ENCODE peak calls at places on chromosomes 7 and 10, in ten cellular contexts. One of them, this sample, is unnamed.

GRCh38 chr7:151850484-151851159 is 26.3 kb downstream of the PRKAG2 start:
- DNase-seq in HL-60: peak; percentile 49
- DNase-seq in CD8-positive, alpha-beta T cell: no peak
- DNase-seq in foreskin keratinocyte: no peak
- DNase-seq in coronary artery: no peak
- DNase-seq in WTC11: no peak
- DNase-seq in Calu3: no peak
- DNase-seq in dorsolateral prefrontal cortex: no peak
- DNase-seq in AG09319: no peak
- DNase-seq in kidney epithelial cell: no peak
- DNase-seq in this sample: peak; percentile 88

GRCh38 chr10:35259769-35260397 is 76.4 kb upstream of the CCNY start:
- DNase-seq in HL-60: no peak
- DNase-seq in CD8-positive, alpha-beta T cell: no peak
- DNase-seq in foreskin keratinocyte: peak; percentile 87
- DNase-seq in coronary artery: no peak
- DNase-seq in WTC11: no peak
- DNase-seq in Calu3: no peak
- DNase-seq in dorsolateral prefrontal cortex: no peak
- DNase-seq in AG09319: peak; percentile 31
- DNase-seq in kidney epithelial cell: peak; percentile 90
- DNase-seq in this sample: no peak

GRCh38 chr10:61130366-61130765 is 186.4 kb upstream of the RHOBTB1 start:
- DNase-seq in HL-60: no peak
- DNase-seq in CD8-positive, alpha-beta T cell: no peak
- DNase-seq in foreskin keratinocyte: no peak
- DNase-seq in coronary artery: no peak
- DNase-seq in WTC11: no peak
- DNase-seq in Calu3: no peak
- DNase-seq in dorsolateral prefrontal cortex: no peak
- DNase-seq in AG09319: no peak
- DNase-seq in kidney epithelial cell: no peak
- DNase-seq in this sample: no peak

GRCh38 chr7:24727165-24728120 is 29.8 kb downstream of the GSDME start:
- DNase-seq in HL-60: peak; percentile 44
- DNase-seq in CD8-positive, alpha-beta T cell: no peak
- DNase-seq in foreskin keratinocyte: no peak
- DNase-seq in coronary artery: peak; percentile 62
- DNase-seq in WTC11: no peak
- DNase-seq in Calu3: no peak
- DNase-seq in dorsolateral prefrontal cortex: no peak
- DNase-seq in AG09319: no peak
- DNase-seq in kidney epithelial cell: no peak
- DNase-seq in this sample: no peak

GRCh38 chr7:37031571-37032257 is 307.4 kb upstream of the AOAH start:
- DNase-seq in HL-60: no peak
- DNase-seq in CD8-positive, alpha-beta T cell: no peak
- DNase-seq in foreskin keratinocyte: peak; percentile 96
- DNase-seq in coronary artery: peak; percentile 88
- DNase-seq in WTC11: no peak
- DNase-seq in Calu3: peak; percentile 91
- DNase-seq in dorsolateral prefrontal cortex: peak; percentile 18
- DNase-seq in AG09319: peak; percentile 93
- DNase-seq in kidney epithelial cell: peak; percentile 100
- DNase-seq in this sample: peak; percentile 77

GRCh38 chr10:32004161-32004591 is 52.0 kb downstream of the KIF5B start:
- DNase-seq in HL-60: no peak
- DNase-seq in CD8-positive, alpha-beta T cell: no peak
- DNase-seq in foreskin keratinocyte: no peak
- DNase-seq in coronary artery: no peak
- DNase-seq in WTC11: peak; percentile 37
- DNase-seq in Calu3: no peak
- DNase-seq in dorsolateral prefrontal cortex: no peak
- DNase-seq in AG09319: no peak
- DNase-seq in kidney epithelial cell: no peak
- DNase-seq in this sample: no peak

GRCh38 chr10:122835908-122836307 is 9.7 kb downstream of the CUZD1 start:
- DNase-seq in HL-60: no peak
- DNase-seq in CD8-positive, alpha-beta T cell: no peak
- DNase-seq in foreskin keratinocyte: no peak
- DNase-seq in coronary artery: no peak
- DNase-seq in WTC11: no peak
- DNase-seq in Calu3: no peak
- DNase-seq in dorsolateral prefrontal cortex: no peak
- DNase-seq in AG09319: no peak
- DNase-seq in kidney epithelial cell: no peak
- DNase-seq in this sample: no peak

GRCh38 chr7:101060992-101061391 is 24.3 kb upstream of the TRIM56 start:
- DNase-seq in HL-60: no peak
- DNase-seq in CD8-positive, alpha-beta T cell: no peak
- DNase-seq in foreskin keratinocyte: no peak
- DNase-seq in coronary artery: no peak
- DNase-seq in WTC11: no peak
- DNase-seq in Calu3: no peak
- DNase-seq in dorsolateral prefrontal cortex: no peak
- DNase-seq in AG09319: no peak
- DNase-seq in kidney epithelial cell: no peak
- DNase-seq in this sample: no peak

GRCh38 chr7:96388166-96388565 is 66.3 kb upstream of the SLC25A13 start:
- DNase-seq in HL-60: no peak
- DNase-seq in CD8-positive, alpha-beta T cell: no peak
- DNase-seq in foreskin keratinocyte: peak; percentile 85
- DNase-seq in coronary artery: no peak
- DNase-seq in WTC11: no peak
- DNase-seq in Calu3: no peak
- DNase-seq in dorsolateral prefrontal cortex: no peak
- DNase-seq in AG09319: peak; percentile 18
- DNase-seq in kidney epithelial cell: no peak
- DNase-seq in this sample: no peak

GRCh38 chr7:101410743-101411476 is 48.2 kb downstream of the COL26A1 start:
- DNase-seq in HL-60: peak; percentile 14
- DNase-seq in CD8-positive, alpha-beta T cell: peak; percentile 54
- DNase-seq in foreskin keratinocyte: no peak
- DNase-seq in coronary artery: no peak
- DNase-seq in WTC11: peak; percentile 91
- DNase-seq in Calu3: peak; percentile 9
- DNase-seq in dorsolateral prefrontal cortex: peak; percentile 4
- DNase-seq in AG09319: no peak
- DNase-seq in kidney epithelial cell: no peak
- DNase-seq in this sample: no peak

GRCh38 chr10:46560952-46561351 is 4.5 kb upstream of the GPRIN2 start:
- DNase-seq in HL-60: peak; percentile 1
- DNase-seq in CD8-positive, alpha-beta T cell: no peak
- DNase-seq in foreskin keratinocyte: no peak
- DNase-seq in coronary artery: peak; percentile 53
- DNase-seq in WTC11: peak; percentile 7
- DNase-seq in Calu3: no peak
- DNase-seq in dorsolateral prefrontal cortex: no peak
- DNase-seq in AG09319: no peak
- DNase-seq in kidney epithelial cell: no peak
- DNase-seq in this sample: peak; percentile 26

GRCh38 chr10:17220652-17221100 is 7.4 kb upstream of the VIM start:
- DNase-seq in HL-60: no peak
- DNase-seq in CD8-positive, alpha-beta T cell: no peak
- DNase-seq in foreskin keratinocyte: no peak
- DNase-seq in coronary artery: no peak
- DNase-seq in WTC11: no peak
- DNase-seq in Calu3: no peak
- DNase-seq in dorsolateral prefrontal cortex: no peak
- DNase-seq in AG09319: no peak
- DNase-seq in kidney epithelial cell: no peak
- DNase-seq in this sample: no peak

GRCh38 chr10:29865700-29866355 is 193.6 kb downstream of the JCAD start:
- DNase-seq in HL-60: no peak
- DNase-seq in CD8-positive, alpha-beta T cell: no peak
- DNase-seq in foreskin keratinocyte: peak; percentile 42
- DNase-seq in coronary artery: no peak
- DNase-seq in WTC11: no peak
- DNase-seq in Calu3: peak; percentile 66
- DNase-seq in dorsolateral prefrontal cortex: no peak
- DNase-seq in AG09319: no peak
- DNase-seq in kidney epithelial cell: no peak
- DNase-seq in this sample: no peak

GRCh38 chr7:1588978-1589377 is 19.1 kb upstream of the PSMG3 start:
- DNase-seq in HL-60: no peak
- DNase-seq in CD8-positive, alpha-beta T cell: no peak
- DNase-seq in foreskin keratinocyte: no peak
- DNase-seq in coronary artery: no peak
- DNase-seq in WTC11: no peak
- DNase-seq in Calu3: no peak
- DNase-seq in dorsolateral prefrontal cortex: no peak
- DNase-seq in AG09319: no peak
- DNase-seq in kidney epithelial cell: no peak
- DNase-seq in this sample: no peak

GRCh38 chr7:79452495-79453265 is 787 bp downstream of the MAGI2 start:
- DNase-seq in HL-60: no peak
- DNase-seq in CD8-positive, alpha-beta T cell: no peak
- DNase-seq in foreskin keratinocyte: no peak
- DNase-seq in coronary artery: peak; percentile 74
- DNase-seq in WTC11: peak; percentile 20
- DNase-seq in Calu3: no peak
- DNase-seq in dorsolateral prefrontal cortex: peak; percentile 32
- DNase-seq in AG09319: no peak
- DNase-seq in kidney epithelial cell: no peak
- DNase-seq in this sample: no peak

GRCh38 chr10:50221470-50221869 is 29.8 kb downstream of the ASAH2 start:
- DNase-seq in HL-60: no peak
- DNase-seq in CD8-positive, alpha-beta T cell: no peak
- DNase-seq in foreskin keratinocyte: no peak
- DNase-seq in coronary artery: no peak
- DNase-seq in WTC11: no peak
- DNase-seq in Calu3: no peak
- DNase-seq in dorsolateral prefrontal cortex: no peak
- DNase-seq in AG09319: no peak
- DNase-seq in kidney epithelial cell: no peak
- DNase-seq in this sample: no peak

GRCh38 chr7:73578342-73579124 is at the start of gene TBL2:
- DNase-seq in HL-60: peak; percentile 98
- DNase-seq in CD8-positive, alpha-beta T cell: peak; percentile 99
- DNase-seq in foreskin keratinocyte: peak; percentile 90
- DNase-seq in coronary artery: peak; percentile 99
- DNase-seq in WTC11: peak; percentile 99
- DNase-seq in Calu3: peak; percentile 97
- DNase-seq in dorsolateral prefrontal cortex: peak; percentile 99
- DNase-seq in AG09319: peak; percentile 97
- DNase-seq in kidney epithelial cell: peak; percentile 85
- DNase-seq in this sample: peak; percentile 99
- TF ChIP-seq CTCF in HL-60: no peak
- TF ChIP-seq CTCF in CD8-positive, alpha-beta T cell: no peak
- TF ChIP-seq CTCF in foreskin keratinocyte: peak; percentile 43
- TF ChIP-seq CTCF in coronary artery: no peak
- TF ChIP-seq CTCF in WTC11: no peak
- TF ChIP-seq CTCF in Calu3: no peak
- TF ChIP-seq CTCF in dorsolateral prefrontal cortex: peak; percentile 23
- TF ChIP-seq CTCF in AG09319: peak; percentile 17
- TF ChIP-seq CTCF in kidney epithelial cell: peak; percentile 15
- TF ChIP-seq CTCF in this sample: peak; percentile 4

GRCh38 chr10:58412502-58412961 is 27.3 kb downstream of the TFAM start:
- DNase-seq in HL-60: no peak
- DNase-seq in CD8-positive, alpha-beta T cell: no peak
- DNase-seq in foreskin keratinocyte: peak; percentile 76
- DNase-seq in coronary artery: no peak
- DNase-seq in WTC11: peak; percentile 26
- DNase-seq in Calu3: no peak
- DNase-seq in dorsolateral prefrontal cortex: no peak
- DNase-seq in AG09319: no peak
- DNase-seq in kidney epithelial cell: peak; percentile 88
- DNase-seq in this sample: no peak
- TF ChIP-seq CTCF in HL-60: no peak
- TF ChIP-seq CTCF in CD8-positive, alpha-beta T cell: no peak
- TF ChIP-seq CTCF in foreskin keratinocyte: peak; percentile 22
- TF ChIP-seq CTCF in coronary artery: no peak
- TF ChIP-seq CTCF in WTC11: no peak
- TF ChIP-seq CTCF in Calu3: no peak
- TF ChIP-seq CTCF in dorsolateral prefrontal cortex: no peak
- TF ChIP-seq CTCF in AG09319: peak; percentile 12
- TF ChIP-seq CTCF in kidney epithelial cell: peak; percentile 23
- TF ChIP-seq CTCF in this sample: no peak

GRCh38 chr7:13282377-13282980 is 595.0 kb downstream of the ARL4A start:
- DNase-seq in HL-60: no peak
- DNase-seq in CD8-positive, alpha-beta T cell: no peak
- DNase-seq in foreskin keratinocyte: no peak
- DNase-seq in coronary artery: no peak
- DNase-seq in WTC11: no peak
- DNase-seq in Calu3: no peak
- DNase-seq in dorsolateral prefrontal cortex: peak; percentile 5
- DNase-seq in AG09319: no peak
- DNase-seq in kidney epithelial cell: no peak
- DNase-seq in this sample: no peak

GRCh38 chr7:13278020-13278419 is 590.6 kb downstream of the ARL4A start:
- DNase-seq in HL-60: no peak
- DNase-seq in CD8-positive, alpha-beta T cell: no peak
- DNase-seq in foreskin keratinocyte: no peak
- DNase-seq in coronary artery: no peak
- DNase-seq in WTC11: no peak
- DNase-seq in Calu3: no peak
- DNase-seq in dorsolateral prefrontal cortex: no peak
- DNase-seq in AG09319: no peak
- DNase-seq in kidney epithelial cell: no peak
- DNase-seq in this sample: no peak

GRCh38 chr7:13279854-13280435 is 592.5 kb downstream of the ARL4A start:
- DNase-seq in HL-60: no peak
- DNase-seq in CD8-positive, alpha-beta T cell: no peak
- DNase-seq in foreskin keratinocyte: no peak
- DNase-seq in coronary artery: no peak
- DNase-seq in WTC11: no peak
- DNase-seq in Calu3: no peak
- DNase-seq in dorsolateral prefrontal cortex: no peak
- DNase-seq in AG09319: no peak
- DNase-seq in kidney epithelial cell: no peak
- DNase-seq in this sample: no peak

DNA sequence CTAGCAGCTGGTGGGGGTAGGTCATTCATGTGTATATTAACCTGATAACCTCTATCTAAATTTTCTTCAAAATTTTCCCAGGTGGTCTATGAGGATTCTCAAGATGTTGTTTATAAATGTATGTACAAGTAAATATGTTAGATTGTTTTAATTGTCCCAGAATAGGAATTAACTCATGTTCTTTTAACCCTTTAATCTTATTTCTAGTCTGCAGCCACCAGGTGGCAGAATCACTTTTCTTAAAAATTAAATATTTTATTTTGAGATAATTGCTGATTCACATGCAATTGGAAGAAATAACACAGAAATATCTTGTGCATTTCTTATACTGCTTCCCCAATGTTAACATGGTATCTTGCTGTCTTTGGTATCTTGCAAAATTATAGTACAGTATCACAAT is 589.5 kb downstream of the ARL4A start:
- DNase-seq in HL-60: no peak
- DNase-seq in CD8-positive, alpha-beta T cell: no peak
- DNase-seq in foreskin keratinocyte: no peak
- DNase-seq in coronary artery: no peak
- DNase-seq in WTC11: no peak
- DNase-seq in Calu3: no peak
- DNase-seq in dorsolateral prefrontal cortex: no peak
- DNase-seq in AG09319: no peak
- DNase-seq in kidney epithelial cell: no peak
- DNase-seq in this sample: no peak
- TF ChIP-seq CTCF in HL-60: peak; percentile 2
- TF ChIP-seq CTCF in CD8-positive, alpha-beta T cell: no peak
- TF ChIP-seq CTCF in foreskin keratinocyte: peak; percentile 58
- TF ChIP-seq CTCF in coronary artery: no peak
- TF ChIP-seq CTCF in WTC11: peak; percentile 21
- TF ChIP-seq CTCF in Calu3: peak; percentile 77
- TF ChIP-seq CTCF in dorsolateral prefrontal cortex: peak; percentile 32
- TF ChIP-seq CTCF in AG09319: peak; percentile 28
- TF ChIP-seq CTCF in kidney epithelial cell: peak; percentile 42
- TF ChIP-seq CTCF in this sample: peak; percentile 32

GRCh38 chr7:51477819-51478218 is 161.2 kb upstream of the COBL start:
- DNase-seq in HL-60: no peak
- DNase-seq in CD8-positive, alpha-beta T cell: no peak
- DNase-seq in foreskin keratinocyte: no peak
- DNase-seq in coronary artery: no peak
- DNase-seq in WTC11: no peak
- DNase-seq in Calu3: no peak
- DNase-seq in dorsolateral prefrontal cortex: no peak
- DNase-seq in AG09319: no peak
- DNase-seq in kidney epithelial cell: no peak
- DNase-seq in this sample: no peak
- TF ChIP-seq CTCF in HL-60: no peak
- TF ChIP-seq CTCF in CD8-positive, alpha-beta T cell: no peak
- TF ChIP-seq CTCF in foreskin keratinocyte: no peak
- TF ChIP-seq CTCF in coronary artery: no peak
- TF ChIP-seq CTCF in WTC11: no peak
- TF ChIP-seq CTCF in Calu3: no peak
- TF ChIP-seq CTCF in dorsolateral prefrontal cortex: no peak
- TF ChIP-seq CTCF in AG09319: no peak
- TF ChIP-seq CTCF in kidney epithelial cell: no peak
- TF ChIP-seq CTCF in this sample: no peak

This sample was measured in CD14-positive monocyte.